ENCODE peak calls at places on chromosome 4, in four cellular contexts. N is heart right ventricle, D is pancreas, H is left lung. G is an unnamed sample.

GRCh38 chr4:7777017-7777710 is 162.5 kb downstream of the AFAP1 start:
- DNase-seq in N (no peak), D (no peak), H (no peak), G (no peak)

GRCh38 chr4:160825644-160826338 is 1338.0 kb downstream of the FSTL5 start:
- DNase-seq in N (no peak), D (no peak), H (no peak), G (no peak)

GRCh38 chr4:168600796-168601583 is 104.1 kb downstream of the PALLD start:
- DNase-seq in N (no peak), D (no peak), H (no peak), G (no peak)

GRCh38 chr4:140069068-140069467 is 84.9 kb downstream of the MAML3 start:
- DNase-seq in N (peak), D (no peak), H (peak), G (no peak)

GRCh38 chr4:98677799-98678198 is 19.4 kb upstream of the TSPAN5 start:
- DNase-seq in N (no peak), D (no peak), H (no peak), G (no peak)

GRCh38 chr4:174157106-174157607 is 126.3 kb downstream of the FBXO8 start:
- DNase-seq in N (no peak), D (no peak), H (no peak), G (no peak)

GRCh38 chr4:78862314-78862737 is 76.9 kb downstream of the PAQR3 start:
- DNase-seq in N (no peak), D (no peak), H (no peak), G (no peak)

GRCh38 chr4:1459664-1460511 is 53.6 kb upstream of the NKX1-1 start:
- DNase-seq in N (no peak), D (peak), H (no peak), G (no peak)

GRCh38 chr4:52640808-52641595 is 18.1 kb downstream of the USP46 start:
- DNase-seq in N (no peak), D (no peak), H (no peak), G (no peak)

GRCh38 chr4:142314183-142314582 is 531.9 kb downstream of the INPP4B start:
- DNase-seq in N (no peak), D (no peak), H (no peak), G (no peak)

GRCh38 chr4:154939851-154940250 is 158.8 kb downstream of the RBM46 start:
- DNase-seq in N (no peak), D (no peak), H (no peak), G (no peak)

GRCh38 chr4:22653752-22654151 is 39.0 kb upstream of the GBA3 start:
- DNase-seq in N (no peak), D (no peak), H (no peak), G (no peak)

GRCh38 chr4:88616275-88616996 is 24.2 kb downstream of the HERC3 start:
- DNase-seq in N (no peak), D (no peak), H (no peak), G (no peak)

GRCh38 chr4:88609387-88609786 is 17.1 kb downstream of the HERC3 start:
- DNase-seq in N (no peak), D (no peak), H (no peak), G (no peak)

GRCh38 chr4:88610771-88611170 is 18.5 kb downstream of the HERC3 start:
- DNase-seq in N (peak), D (no peak), H (peak), G (peak)

GRCh38 chr4:88613417-88613875 is 21.2 kb downstream of the HERC3 start:
- DNase-seq in N (no peak), D (no peak), H (no peak), G (no peak)

DNA sequence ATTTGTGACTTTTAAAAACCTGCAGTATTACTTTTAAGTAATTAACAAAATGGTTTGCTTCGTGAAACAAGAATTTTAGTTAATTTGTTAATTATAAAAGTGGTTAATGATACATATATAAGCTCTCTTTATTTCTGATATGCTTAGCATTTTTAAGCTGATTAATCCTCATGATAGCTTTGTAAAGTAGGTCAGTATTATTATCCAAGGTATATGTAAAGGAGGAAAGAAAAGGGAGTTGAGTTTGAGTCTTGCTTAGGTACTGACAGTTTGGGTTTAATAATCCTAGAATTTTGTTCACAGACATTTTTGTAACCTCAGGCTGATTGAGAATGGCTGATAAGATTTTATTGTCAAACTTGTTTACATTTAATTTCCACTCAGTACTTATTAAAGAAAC is 21.8 kb downstream of the HERC3 start:
- DNase-seq in N (no peak), D (no peak), H (no peak), G (no peak)
- H3K27ac ChIP-seq in N (no peak), D (peak), H (peak), G (no peak)

DNA sequence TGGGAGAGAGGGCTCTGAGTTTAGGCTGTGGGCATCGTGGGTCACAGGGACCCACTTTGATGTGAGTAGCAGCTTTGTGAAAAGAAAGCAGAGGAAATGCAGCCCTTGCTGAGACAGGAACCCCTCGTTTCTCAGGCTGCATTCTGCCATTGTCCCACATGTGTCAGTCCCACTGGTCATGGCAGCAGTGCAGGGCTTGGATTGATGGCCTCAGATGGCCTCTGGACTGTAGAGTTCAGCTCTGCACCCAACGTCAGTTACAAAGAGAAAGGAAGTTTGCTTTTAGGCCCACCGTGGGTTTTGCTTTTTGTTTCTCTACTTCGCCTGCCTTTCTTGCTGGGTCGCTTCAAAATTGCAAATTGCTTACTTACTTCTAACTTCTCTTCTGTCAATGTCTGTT is 248.3 kb upstream of the KLF3 start:
- DNase-seq in N (no peak), D (no peak), H (no peak), G (no peak)
- H3K27ac ChIP-seq in N (no peak), D (no peak), H (no peak), G (no peak)

GRCh38 chr4:65665951-65666523 is 4.3 kb downstream of the EPHA5 start:
- DNase-seq in N (no peak), D (no peak), H (no peak), G (no peak)
- H3K27ac ChIP-seq in N (no peak), D (no peak), H (no peak), G (no peak)

DNA sequence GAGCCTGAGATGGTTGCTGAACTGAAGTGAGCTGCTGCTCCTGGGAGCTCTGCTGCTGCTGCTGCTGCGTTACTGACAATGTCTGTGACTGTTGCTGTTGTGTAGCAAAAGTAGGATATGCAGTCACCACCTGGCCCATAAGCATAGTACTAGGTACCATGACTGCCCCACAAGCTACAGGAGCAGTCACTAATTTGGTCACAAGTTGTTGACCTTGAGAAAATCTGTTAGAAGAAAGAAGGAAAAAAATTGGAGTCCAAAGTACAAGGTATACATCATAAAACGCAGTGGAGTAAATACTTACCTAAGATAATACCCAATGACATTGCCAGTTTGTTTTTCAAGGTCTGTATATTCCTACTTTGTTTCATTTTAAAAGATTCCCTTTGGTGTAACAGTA is 42.6 kb downstream of the TMEM165 start:
- DNase-seq in N (no peak), D (no peak), H (no peak), G (no peak)
- H3K27ac ChIP-seq in N (no peak), D (peak), H (no peak), G (no peak)

DNA sequence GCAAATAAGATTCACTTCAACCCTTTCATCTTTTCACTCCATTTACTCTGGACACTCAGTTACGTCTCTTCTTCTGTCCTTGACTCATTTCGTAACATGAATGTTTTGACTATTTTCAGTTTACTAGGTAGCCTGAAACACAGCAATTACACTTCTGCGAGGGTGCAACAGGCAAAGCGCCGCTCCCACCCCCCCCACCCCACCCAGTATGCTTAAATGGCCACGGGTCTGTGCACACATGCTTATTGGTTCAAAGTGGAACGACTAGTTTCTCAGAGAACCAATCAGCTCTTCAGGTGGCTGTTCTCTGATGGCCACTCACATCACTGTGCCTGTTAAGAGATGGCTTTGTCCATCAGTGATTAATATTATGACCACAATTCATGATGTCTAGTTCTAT is 3.5 kb downstream of the BEND4 start:
- DNase-seq in N (no peak), D (no peak), H (no peak), G (no peak)
- H3K27ac ChIP-seq in N (no peak), D (no peak), H (no peak), G (no peak)

DNA sequence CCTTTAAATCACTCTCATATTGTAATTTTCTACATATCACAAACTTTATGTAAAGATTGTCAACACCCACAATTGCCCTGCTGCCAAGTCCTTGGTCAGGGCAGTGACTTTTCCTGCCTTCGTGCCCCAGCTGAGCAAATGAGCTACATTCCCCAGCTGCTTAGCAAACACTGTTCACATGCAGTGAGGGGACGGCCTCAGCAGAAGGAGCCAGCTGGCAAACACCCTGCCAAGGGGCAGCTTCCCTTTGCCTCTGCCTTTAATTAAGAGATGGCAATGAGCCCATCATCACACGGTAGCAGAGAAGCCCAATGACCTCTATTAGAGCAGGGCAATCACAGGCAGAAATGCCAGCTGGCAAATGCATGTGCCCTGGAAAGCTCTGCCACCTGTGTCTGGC is 253.4 kb downstream of the EPHA5 start:
- DNase-seq in N (peak), D (peak), H (no peak), G (no peak)
- H3K27ac ChIP-seq in N (no peak), D (no peak), H (no peak), G (no peak)